ENCODE peak calls at places on chromosomes 3 and 15, in nine cellular contexts. One of them, this sample, is unnamed.

GRCh38 chr15:57196865-57197264 is 179.4 kb upstream of the CGNL1 start:
- DNase-seq in lung: no peak
- DNase-seq in NCI-H2171 treated with DMSO at 0.1 percent for 48 hours: no peak
- DNase-seq in progenitor cell of endocrine pancreas: no peak
- DNase-seq in T-helper 1 cell: no peak
- DNase-seq in left ventricle myocardium inferior: no peak
- DNase-seq in Kasumi-1: no peak
- DNase-seq in iPS-NIHi11: no peak
- DNase-seq in GM19239: no peak
- DNase-seq in this sample: peak

GRCh38 chr3:73279-73678 is 123.3 kb upstream of the CHL1 start:
- DNase-seq in iPS-NIHi11: no peak
- DNase-seq in left ventricle myocardium inferior: no peak
- DNase-seq in progenitor cell of endocrine pancreas: no peak
- DNase-seq in Kasumi-1: no peak
- DNase-seq in T-helper 1 cell: no peak
- DNase-seq in GM19239: no peak
- DNase-seq in lung: no peak
- DNase-seq in NCI-H2171 treated with DMSO at 0.1 percent for 48 hours: no peak
- DNase-seq in this sample: no peak

GRCh38 chr15:98070132-98070531 is 109.6 kb downstream of the ARRDC4 start:
- DNase-seq in progenitor cell of endocrine pancreas: no peak
- DNase-seq in NCI-H2171 treated with DMSO at 0.1 percent for 48 hours: no peak
- DNase-seq in Kasumi-1: no peak
- DNase-seq in iPS-NIHi11: no peak
- DNase-seq in lung: no peak
- DNase-seq in T-helper 1 cell: no peak
- DNase-seq in GM19239: no peak
- DNase-seq in left ventricle myocardium inferior: no peak
- DNase-seq in this sample: no peak

GRCh38 chr3:18062289-18063025 is 320.0 kb upstream of the TBC1D5 start:
- DNase-seq in NCI-H2171 treated with DMSO at 0.1 percent for 48 hours: no peak
- DNase-seq in Kasumi-1: no peak
- DNase-seq in lung: no peak
- DNase-seq in progenitor cell of endocrine pancreas: no peak
- DNase-seq in iPS-NIHi11: no peak
- DNase-seq in left ventricle myocardium inferior: no peak
- DNase-seq in GM19239: no peak
- DNase-seq in T-helper 1 cell: no peak
- DNase-seq in this sample: no peak

GRCh38 chr3:54557538-54558419 is 370.1 kb downstream of the LRTM1 start:
- DNase-seq in lung: no peak
- DNase-seq in progenitor cell of endocrine pancreas: no peak
- DNase-seq in Kasumi-1: no peak
- DNase-seq in NCI-H2171 treated with DMSO at 0.1 percent for 48 hours: no peak
- DNase-seq in GM19239: no peak
- DNase-seq in iPS-NIHi11: no peak
- DNase-seq in left ventricle myocardium inferior: no peak
- DNase-seq in T-helper 1 cell: no peak
- DNase-seq in this sample: peak

GRCh38 chr3:190070623-190071347 is 49.9 kb downstream of the P3H2 start:
- DNase-seq in GM19239: no peak
- DNase-seq in Kasumi-1: no peak
- DNase-seq in iPS-NIHi11: no peak
- DNase-seq in NCI-H2171 treated with DMSO at 0.1 percent for 48 hours: peak
- DNase-seq in progenitor cell of endocrine pancreas: no peak
- DNase-seq in T-helper 1 cell: no peak
- DNase-seq in lung: no peak
- DNase-seq in left ventricle myocardium inferior: no peak
- DNase-seq in this sample: peak

GRCh38 chr3:73625124-73625665 is 454 bp upstream of the PDZRN3 start:
- DNase-seq in iPS-NIHi11: peak
- DNase-seq in Kasumi-1: no peak
- DNase-seq in NCI-H2171 treated with DMSO at 0.1 percent for 48 hours: no peak
- DNase-seq in lung: no peak
- DNase-seq in T-helper 1 cell: no peak
- DNase-seq in progenitor cell of endocrine pancreas: no peak
- DNase-seq in GM19239: no peak
- DNase-seq in left ventricle myocardium inferior: peak
- DNase-seq in this sample: peak

GRCh38 chr3:13093687-13094086 is 20.5 kb upstream of the IQSEC1 start:
- DNase-seq in Kasumi-1: no peak
- DNase-seq in GM19239: no peak
- DNase-seq in lung: no peak
- DNase-seq in NCI-H2171 treated with DMSO at 0.1 percent for 48 hours: peak
- DNase-seq in left ventricle myocardium inferior: no peak
- DNase-seq in iPS-NIHi11: peak
- DNase-seq in progenitor cell of endocrine pancreas: no peak
- DNase-seq in T-helper 1 cell: no peak
- DNase-seq in this sample: peak

GRCh38 chr15:91909574-91909973 is 56.1 kb downstream of the SLCO3A1 start:
- DNase-seq in NCI-H2171 treated with DMSO at 0.1 percent for 48 hours: peak
- DNase-seq in T-helper 1 cell: no peak
- DNase-seq in progenitor cell of endocrine pancreas: no peak
- DNase-seq in Kasumi-1: no peak
- DNase-seq in lung: no peak
- DNase-seq in iPS-NIHi11: no peak
- DNase-seq in GM19239: no peak
- DNase-seq in left ventricle myocardium inferior: no peak
- DNase-seq in this sample: peak

GRCh38 chr15:76391309-76391708 is 54.7 kb downstream of the ISL2 start:
- DNase-seq in left ventricle myocardium inferior: no peak
- DNase-seq in Kasumi-1: no peak
- DNase-seq in T-helper 1 cell: no peak
- DNase-seq in NCI-H2171 treated with DMSO at 0.1 percent for 48 hours: no peak
- DNase-seq in lung: no peak
- DNase-seq in iPS-NIHi11: no peak
- DNase-seq in GM19239: no peak
- DNase-seq in progenitor cell of endocrine pancreas: no peak
- DNase-seq in this sample: no peak

GRCh38 chr3:11718582-11719405 is 75.1 kb upstream of the VGLL4 start:
- DNase-seq in progenitor cell of endocrine pancreas: peak
- DNase-seq in GM19239: peak
- DNase-seq in NCI-H2171 treated with DMSO at 0.1 percent for 48 hours: peak
- DNase-seq in Kasumi-1: peak
- DNase-seq in T-helper 1 cell: no peak
- DNase-seq in iPS-NIHi11: no peak
- DNase-seq in lung: peak
- DNase-seq in left ventricle myocardium inferior: peak
- DNase-seq in this sample: peak

GRCh38 chr3:138945646-138946553 is 1.0 kb downstream of the FOXL2 start:
- DNase-seq in GM19239: no peak
- DNase-seq in Kasumi-1: peak
- DNase-seq in left ventricle myocardium inferior: no peak
- DNase-seq in T-helper 1 cell: no peak
- DNase-seq in iPS-NIHi11: peak
- DNase-seq in NCI-H2171 treated with DMSO at 0.1 percent for 48 hours: peak
- DNase-seq in progenitor cell of endocrine pancreas: no peak
- DNase-seq in lung: no peak
- DNase-seq in this sample: peak

This sample was measured in NCI-H69.